ENCODE peak calls at places on chromosomes 5 and 9, in nine cellular contexts. H is NB4; A is MM.1S; O is spleen; M is CD8-positive, alpha-beta T cell; I is Calu3; V is mammary epithelial cell; P is fibroblast of pulmonary artery; D is astrocyte. G is an unnamed sample.

GRCh38 chr5:41650131-41650530 is 139.7 kb upstream of the PLCXD3 start:
- DNase-seq in H (no peak), A (no peak), O (no peak), M (no peak), I (no peak), V (no peak), P (no peak), D (no peak), G (no peak)

GRCh38 chr5:78213799-78214198 is 80.7 kb downstream of the AP3B1 start:
- DNase-seq in H (no peak), A (no peak), O (no peak), M (no peak), I (no peak), V (no peak), P (no peak), D (no peak), G (no peak)

GRCh38 chr9:6247266-6247665 is 31.7 kb downstream of the IL33 start:
- DNase-seq in H (no peak), A (no peak), O (no peak), M (no peak), I (no peak), V (peak; percentile 74), P (peak; percentile 39), D (no peak), G (no peak)

GRCh38 chr5:103041071-103041676 is 78.8 kb downstream of the GIN1 start:
- DNase-seq in H (peak; percentile 40), A (peak; percentile 49), O (no peak), M (no peak), I (no peak), V (peak; percentile 37), P (peak; percentile 82), D (peak; percentile 27), G (no peak)

GRCh38 chr9:83299556-83299955 is 236.6 kb upstream of the RASEF start:
- DNase-seq in H (no peak), A (no peak), O (no peak), M (no peak), I (peak; percentile 21), V (peak; percentile 56), P (peak; percentile 31), D (peak; percentile 27), G (no peak)

GRCh38 chr9:94611638-94612068 is 18.0 kb upstream of the FBP2 start:
- DNase-seq in H (peak; percentile 40), A (peak; percentile 72), O (no peak), M (no peak), I (no peak), V (peak; percentile 25), P (no peak), D (no peak), G (no peak)

GRCh38 chr5:159801303-159801702 is 115.0 kb upstream of the ADRA1B start:
- DNase-seq in H (no peak), A (no peak), O (no peak), M (no peak), I (no peak), V (no peak), P (no peak), D (no peak), G (no peak)

GRCh38 chr5:72556351-72557146 is 49.3 kb upstream of the ZNF366 start:
- DNase-seq in H (no peak), A (peak; percentile 33), O (peak; percentile 87), M (peak; percentile 3), I (peak; percentile 55), V (no peak), P (peak; percentile 89), D (peak; percentile 46), G (no peak)

GRCh38 chr5:139482050-139482889 is at the start of gene STING1:
- DNase-seq in H (peak; percentile 98), A (no peak), O (peak; percentile 88), M (peak; percentile 56), I (peak; percentile 89), V (peak; percentile 97), P (peak; percentile 99), D (peak; percentile 93), G (peak; percentile 71)

GRCh38 chr9:113511856-113512761 is 48.6 kb downstream of the RGS3 start:
- DNase-seq in H (peak; percentile 84), A (no peak), O (peak; percentile 81), M (peak; percentile 57), I (no peak), V (peak; percentile 3), P (peak; percentile 35), D (peak; percentile 62), G (peak; percentile 49)

GRCh38 chr9:138024831-138025291 is 147.3 kb downstream of the CACNA1B start:
- DNase-seq in H (no peak), A (no peak), O (peak; percentile 43), M (no peak), I (no peak), V (no peak), P (no peak), D (no peak), G (peak; percentile 19)

GRCh38 chr5:170070556-170071412 is 34.9 kb upstream of the FOXI1 start:
- DNase-seq in H (peak; percentile 34), A (no peak), O (no peak), M (no peak), I (peak; percentile 53), V (peak; percentile 9), P (peak; percentile 54), D (peak; percentile 8), G (no peak)

GRCh38 chr9:70385423-70385822 is 29.0 kb downstream of the KLF9 start:
- DNase-seq in H (no peak), A (no peak), O (no peak), M (no peak), I (no peak), V (no peak), P (no peak), D (no peak), G (no peak)

GRCh38 chr9:88420227-88420626 is 32.0 kb downstream of the SPIN1 start:
- DNase-seq in H (no peak), A (no peak), O (no peak), M (no peak), I (no peak), V (no peak), P (no peak), D (no peak), G (no peak)

DNA sequence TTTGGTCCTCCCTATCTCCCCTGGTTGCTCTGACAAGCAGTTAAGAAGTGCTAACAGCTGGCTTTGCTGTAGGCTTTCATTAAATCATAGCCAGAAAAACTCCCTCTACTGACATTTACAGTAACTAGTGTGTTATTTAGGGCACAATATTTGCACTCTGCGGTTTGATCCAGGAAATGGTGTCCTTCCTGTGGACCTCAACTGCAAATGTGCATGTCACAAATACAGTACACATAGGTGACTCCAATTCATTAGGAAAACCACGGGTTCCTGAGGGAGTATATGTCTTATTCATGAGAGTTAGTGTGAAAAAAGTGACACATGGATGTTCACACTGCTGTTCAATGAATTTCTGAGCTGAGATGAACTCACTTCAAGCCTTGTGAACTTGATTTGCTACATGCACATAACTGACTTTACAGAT is 281.6 kb downstream of the EFNA5 start:
- DNase-seq in H (peak; percentile 80), A (peak; percentile 90), O (no peak), M (no peak), I (peak; percentile 67), V (peak; percentile 51), P (peak; percentile 70), D (peak; percentile 85), G (peak; percentile 72)
- TF ChIP-seq CTCF in H (no peak), A (no peak), O (no peak), M (no peak), I (no peak), V (peak; percentile 17), P (peak; percentile 18), D (peak; percentile 14), G (peak; percentile 23)

GRCh38 chr5:122736086-122736485 is 38.8 kb upstream of the SNX2 start:
- DNase-seq in H (no peak), A (no peak), O (no peak), M (no peak), I (no peak), V (no peak), P (no peak), D (no peak), G (no peak)
- TF ChIP-seq CTCF in H (no peak), A (no peak), O (peak; percentile 14), M (no peak), I (no peak), V (no peak), P (no peak), D (no peak), G (no peak)

GRCh38 chr9:33374634-33375237 is 27.6 kb downstream of the AQP7 start:
- DNase-seq in H (peak; percentile 88), A (peak; percentile 49), O (peak; percentile 81), M (peak; percentile 50), I (peak; percentile 75), V (peak; percentile 60), P (peak; percentile 84), D (peak; percentile 39), G (peak; percentile 62)

GRCh38 chr9:33375841-33376321 is 26.5 kb downstream of the AQP7 start:
- DNase-seq in H (no peak), A (no peak), O (no peak), M (no peak), I (no peak), V (no peak), P (peak; percentile 59), D (no peak), G (no peak)

GRCh38 chr9:33374190-33374589 is 28.2 kb downstream of the AQP7 start:
- DNase-seq in H (no peak), A (no peak), O (peak; percentile 23), M (no peak), I (no peak), V (no peak), P (no peak), D (no peak), G (no peak)

GRCh38 chr9:33377089-33377715 is 25.2 kb downstream of the AQP7 start:
- DNase-seq in H (no peak), A (no peak), O (no peak), M (no peak), I (no peak), V (no peak), P (no peak), D (no peak), G (no peak)

GRCh38 chr9:33375238-33375840 is 27.0 kb downstream of the AQP7 start:
- DNase-seq in H (no peak), A (no peak), O (peak; percentile 43), M (no peak), I (no peak), V (no peak), P (no peak), D (peak; percentile 23), G (no peak)
- TF ChIP-seq CTCF in H (no peak), A (no peak), O (no peak), M (peak; percentile 30), I (no peak), V (no peak), P (no peak), D (no peak), G (peak; percentile 51)

GRCh38 chr5:54646285-54647101 is 128.9 kb downstream of the SNX18 start:
- DNase-seq in H (peak; percentile 95), A (peak; percentile 95), O (peak; percentile 94), M (peak; percentile 48), I (peak; percentile 38), V (peak; percentile 59), P (peak; percentile 92), D (peak; percentile 78), G (peak; percentile 84)
- TF ChIP-seq CTCF in H (no peak), A (no peak), O (peak; percentile 14), M (no peak), I (no peak), V (no peak), P (no peak), D (no peak), G (no peak)